ENCODE peak calls at places on chromosome 14, in six cellular contexts. V, Y, S, R, W and Q are unnamed samples.

GRCh38 chr14:68366656-68367055 is 426.2 kb downstream of the ZFP36L1 start:
- DNase-seq in Y (no peak), R (no peak), V (no peak), S (no peak), W (no peak), Q (no peak)

GRCh38 chr14:59570122-59570521 is 6.5 kb downstream of the CCDC175 start:
- DNase-seq in Y (no peak), V (no peak), R (no peak), W (no peak), S (no peak), Q (no peak)

GRCh38 chr14:77031680-77032482 is 3.4 kb upstream of the IRF2BPL start:
- DNase-seq in V (no peak), W (no peak), Y (no peak), R (peak; percentile 81), S (no peak), Q (no peak)

GRCh38 chr14:92649934-92650545 is 98.4 kb downstream of the LGMN start:
- DNase-seq in V (no peak), S (no peak), R (peak; percentile 98), W (no peak), Y (no peak), Q (peak; percentile 65)

GRCh38 chr14:68268197-68268596 is 448.6 kb downstream of the RAD51B start:
- DNase-seq in S (no peak), R (no peak), Y (no peak), W (no peak), V (peak; percentile 93), Q (peak; percentile 61)

GRCh38 chr14:92599786-92600185 is 86.2 kb downstream of the RIN3 start:
- DNase-seq in R (no peak), V (no peak), S (no peak), Y (no peak), W (no peak), Q (no peak)

GRCh38 chr14:87522575-87522974 is 470.4 kb downstream of the GALC start:
- DNase-seq in S (no peak), V (no peak), R (no peak), W (no peak), Y (no peak), Q (no peak)

GRCh38 chr14:72878746-72879145 is 15.2 kb downstream of the DPF3 start:
- DNase-seq in Y (no peak), S (no peak), V (no peak), W (no peak), R (no peak), Q (no peak)

GRCh38 chr14:91417134-91417982 is at the start of gene CCDC88C:
- DNase-seq in S (no peak), V (no peak), W (peak; percentile 11), Y (peak; percentile 86), R (no peak), Q (peak; percentile 42)

GRCh38 chr14:103334644-103335603 is 887 bp downstream of the EIF5 start:
- DNase-seq in S (peak; percentile 65), R (peak; percentile 59), V (no peak), W (peak; percentile 43), Y (peak; percentile 90), Q (peak; percentile 57)

GRCh38 chr14:54211562-54212308 is 185.1 kb upstream of the CDKN3 start:
- DNase-seq in Y (no peak), W (peak; percentile 71), R (peak; percentile 76), S (no peak), V (no peak), Q (no peak)

GRCh38 chr14:84453541-84453940 is 1076.4 kb upstream of the FLRT2 start:
- DNase-seq in Y (no peak), W (no peak), S (no peak), R (peak; percentile 3), V (no peak), Q (no peak)

GRCh38 chr14:81125536-81125935 is 95.2 kb downstream of the GTF2A1 start:
- DNase-seq in V (no peak), Y (no peak), W (no peak), R (no peak), S (no peak), Q (no peak)

GRCh38 chr14:20812576-20812975 is 9.9 kb upstream of the RNASE1 start:
- DNase-seq in W (no peak), S (no peak), R (no peak), V (no peak), Y (no peak), Q (no peak)

GRCh38 chr14:57480044-57480443 is 13.6 kb downstream of the CCDC198 start:
- DNase-seq in V (no peak), W (peak; percentile 30), R (peak; percentile 61), Y (no peak), S (no peak), Q (no peak)

GRCh38 chr14:20278414-20278813 is 27.3 kb downstream of the TTC5 start:
- DNase-seq in V (no peak), S (no peak), W (no peak), Y (no peak), R (no peak), Q (no peak)

GRCh38 chr14:106129274-106129673 is 602.9 kb downstream of the TMEM121 start:
- DNase-seq in W (no peak), V (no peak), R (no peak), Y (no peak), S (no peak), Q (no peak)

GRCh38 chr14:64632056-64632455 is 72.2 kb upstream of the PLEKHG3 start:
- DNase-seq in V (no peak), R (no peak), S (no peak), W (peak; percentile 48), Y (no peak), Q (peak; percentile 42)

GRCh38 chr14:73758392-73759182 is 44.4 kb upstream of the PNMA1 start:
- DNase-seq in V (no peak), W (peak; percentile 56), R (no peak), S (no peak), Y (peak; percentile 87), Q (no peak)

GRCh38 chr14:69012251-69012953 is 33.3 kb upstream of the ACTN1 start:
- DNase-seq in S (no peak), W (no peak), Y (no peak), V (no peak), R (peak; percentile 22), Q (no peak)

GRCh38 chr14:93055651-93056115 is 60.0 kb downstream of the ITPK1 start:
- DNase-seq in S (no peak), R (no peak), Y (no peak), V (no peak), W (no peak), Q (no peak)

GRCh38 chr14:84646791-84647500 is 883.0 kb upstream of the FLRT2 start:
- DNase-seq in V (no peak), R (no peak), W (no peak), S (no peak), Y (no peak), Q (no peak)

GRCh38 chr14:90505531-90505930 is 108.7 kb downstream of the CALM1 start:
- DNase-seq in W (no peak), Y (no peak), V (no peak), R (no peak), S (no peak), Q (no peak)

GRCh38 chr14:64971890-64972785 is at the start of gene RAB15:
- DNase-seq in Y (peak; percentile 73), W (no peak), R (no peak), V (no peak), S (no peak), Q (no peak)

GRCh38 chr14:97106609-97107008 is 309.4 kb downstream of the VRK1 start:
- DNase-seq in Y (no peak), S (no peak), W (no peak), V (no peak), R (no peak), Q (no peak)

GRCh38 chr14:23469906-23470403 is 452 bp downstream of the NGDN start:
- DNase-seq in W (no peak), S (no peak), Y (no peak), R (no peak), V (no peak), Q (no peak)

GRCh38 chr14:68111733-68112270 is 292.2 kb downstream of the RAD51B start:
- DNase-seq in S (no peak), W (no peak), Y (no peak), V (no peak), R (no peak), Q (no peak)

GRCh38 chr14:78950654-78951053 is 780.5 kb downstream of the NRXN3 start:
- DNase-seq in S (no peak), R (no peak), W (peak; percentile 17), V (no peak), Y (no peak), Q (no peak)

GRCh38 chr14:65824978-65825299 is 412.4 kb downstream of the FUT8 start:
- DNase-seq in R (no peak), V (no peak), W (no peak), Y (no peak), S (no peak), Q (no peak)

GRCh38 chr14:23137221-23138172 is 18.4 kb upstream of the CEBPE start:
- DNase-seq in W (no peak), V (no peak), S (no peak), R (no peak), Y (no peak), Q (no peak)

GRCh38 chr14:100417466-100417865 is 94.3 kb downstream of the SLC25A47 start:
- DNase-seq in R (peak; percentile 78), W (peak; percentile 88), V (no peak), Y (no peak), S (no peak), Q (peak; percentile 74)

GRCh38 chr14:23300687-23301223 is 1.9 kb downstream of the PPP1R3E start:
- DNase-seq in R (no peak), S (no peak), V (no peak), W (peak; percentile 8), Y (peak; percentile 65), Q (no peak)